ENCODE peak calls at places on chromosomes 13 and 19, in six cellular contexts. One of them, this sample, is unnamed.

GRCh38 chr13:20193142-20193923 is 595 bp upstream of the GJB2 start:
- DNase-seq in CD8-positive, alpha-beta T cell: no peak
- DNase-seq in fibroblast of lung: no peak
- DNase-seq in left lung: peak; percentile 72
- DNase-seq in uterus: no peak
- DNase-seq in heart left ventricle: no peak
- DNase-seq in this sample: no peak

GRCh38 chr19:1170938-1171754 is 2.9 kb downstream of the SBNO2 start:
- DNase-seq in CD8-positive, alpha-beta T cell: no peak
- DNase-seq in fibroblast of lung: no peak
- DNase-seq in left lung: peak; percentile 76
- DNase-seq in uterus: no peak
- DNase-seq in heart left ventricle: no peak
- DNase-seq in this sample: no peak

GRCh38 chr19:17504030-17504429 is 7.4 kb upstream of the PGLS start:
- DNase-seq in CD8-positive, alpha-beta T cell: no peak
- DNase-seq in fibroblast of lung: no peak
- DNase-seq in left lung: no peak
- DNase-seq in uterus: no peak
- DNase-seq in heart left ventricle: no peak
- DNase-seq in this sample: no peak

GRCh38 chr13:102117175-102117830 is 284.5 kb downstream of the FGF14 start:
- DNase-seq in CD8-positive, alpha-beta T cell: no peak
- DNase-seq in fibroblast of lung: no peak
- DNase-seq in left lung: no peak
- DNase-seq in uterus: no peak
- DNase-seq in heart left ventricle: no peak
- DNase-seq in this sample: no peak

GRCh38 chr13:42803563-42804212 is 22.3 kb downstream of the FAM216B start:
- DNase-seq in CD8-positive, alpha-beta T cell: no peak
- DNase-seq in fibroblast of lung: no peak
- DNase-seq in left lung: no peak
- DNase-seq in uterus: no peak
- DNase-seq in heart left ventricle: no peak
- DNase-seq in this sample: no peak

GRCh38 chr13:46495647-46496046 is 57.3 kb upstream of the LRCH1 start:
- DNase-seq in CD8-positive, alpha-beta T cell: no peak
- DNase-seq in fibroblast of lung: no peak
- DNase-seq in left lung: no peak
- DNase-seq in uterus: no peak
- DNase-seq in heart left ventricle: no peak
- DNase-seq in this sample: no peak

GRCh38 chr19:47786566-47786965 is 8.1 kb downstream of the SELENOW start:
- DNase-seq in CD8-positive, alpha-beta T cell: no peak
- DNase-seq in fibroblast of lung: no peak
- DNase-seq in left lung: no peak
- DNase-seq in uterus: no peak
- DNase-seq in heart left ventricle: no peak
- DNase-seq in this sample: no peak

GRCh38 chr19:726993-727956 is 18.5 kb downstream of the PALM start:
- DNase-seq in CD8-positive, alpha-beta T cell: no peak
- DNase-seq in fibroblast of lung: no peak
- DNase-seq in left lung: no peak
- DNase-seq in uterus: no peak
- DNase-seq in heart left ventricle: no peak
- DNase-seq in this sample: no peak

GRCh38 chr13:20191902-20192469 is 752 bp downstream of the GJB2 start:
- DNase-seq in CD8-positive, alpha-beta T cell: no peak
- DNase-seq in fibroblast of lung: peak; percentile 8
- DNase-seq in left lung: peak; percentile 60
- DNase-seq in uterus: no peak
- DNase-seq in heart left ventricle: no peak
- DNase-seq in this sample: no peak

GRCh38 chr19:18529782-18530181 is 7.9 kb upstream of the ELL start:
- DNase-seq in CD8-positive, alpha-beta T cell: no peak
- DNase-seq in fibroblast of lung: no peak
- DNase-seq in left lung: no peak
- DNase-seq in uterus: no peak
- DNase-seq in heart left ventricle: no peak
- DNase-seq in this sample: no peak

GRCh38 chr19:7975037-7975436 is 30.4 kb downstream of the ELAVL1 start:
- DNase-seq in CD8-positive, alpha-beta T cell: no peak
- DNase-seq in fibroblast of lung: no peak
- DNase-seq in left lung: peak; percentile 54
- DNase-seq in uterus: no peak
- DNase-seq in heart left ventricle: peak; percentile 64
- DNase-seq in this sample: peak; percentile 58

GRCh38 chr13:38685974-38686571 is 804 bp upstream of the FREM2 start:
- DNase-seq in CD8-positive, alpha-beta T cell: no peak
- DNase-seq in fibroblast of lung: peak; percentile 23
- DNase-seq in left lung: peak; percentile 66
- DNase-seq in uterus: no peak
- DNase-seq in heart left ventricle: no peak
- DNase-seq in this sample: no peak

GRCh38 chr19:18666784-18667183 is 16.7 kb upstream of the CRTC1 start:
- DNase-seq in CD8-positive, alpha-beta T cell: no peak
- DNase-seq in fibroblast of lung: no peak
- DNase-seq in left lung: no peak
- DNase-seq in uterus: no peak
- DNase-seq in heart left ventricle: no peak
- DNase-seq in this sample: no peak

GRCh38 chr19:572891-573825 is 762 bp downstream of the BSG start:
- DNase-seq in CD8-positive, alpha-beta T cell: no peak
- DNase-seq in fibroblast of lung: peak; percentile 45
- DNase-seq in left lung: peak; percentile 85
- DNase-seq in uterus: peak; percentile 58
- DNase-seq in heart left ventricle: peak; percentile 71
- DNase-seq in this sample: peak; percentile 43

GRCh38 chr13:23021921-23022320 is 158.9 kb upstream of the SGCG start:
- DNase-seq in CD8-positive, alpha-beta T cell: no peak
- DNase-seq in fibroblast of lung: no peak
- DNase-seq in left lung: no peak
- DNase-seq in uterus: no peak
- DNase-seq in heart left ventricle: no peak
- DNase-seq in this sample: no peak

GRCh38 chr19:48961051-48961649 is 4.0 kb upstream of the FTL start:
- DNase-seq in CD8-positive, alpha-beta T cell: no peak
- DNase-seq in fibroblast of lung: no peak
- DNase-seq in left lung: no peak
- DNase-seq in uterus: no peak
- DNase-seq in heart left ventricle: no peak
- DNase-seq in this sample: no peak

GRCh38 chr19:3697094-3697493 is 3.2 kb downstream of the PIP5K1C start:
- DNase-seq in CD8-positive, alpha-beta T cell: no peak
- DNase-seq in fibroblast of lung: no peak
- DNase-seq in left lung: no peak
- DNase-seq in uterus: no peak
- DNase-seq in heart left ventricle: no peak
- DNase-seq in this sample: no peak

GRCh38 chr13:40148103-40148502 is 492.6 kb downstream of the COG6 start:
- DNase-seq in CD8-positive, alpha-beta T cell: peak; percentile 33
- DNase-seq in fibroblast of lung: no peak
- DNase-seq in left lung: no peak
- DNase-seq in uterus: no peak
- DNase-seq in heart left ventricle: no peak
- DNase-seq in this sample: no peak

DNA sequence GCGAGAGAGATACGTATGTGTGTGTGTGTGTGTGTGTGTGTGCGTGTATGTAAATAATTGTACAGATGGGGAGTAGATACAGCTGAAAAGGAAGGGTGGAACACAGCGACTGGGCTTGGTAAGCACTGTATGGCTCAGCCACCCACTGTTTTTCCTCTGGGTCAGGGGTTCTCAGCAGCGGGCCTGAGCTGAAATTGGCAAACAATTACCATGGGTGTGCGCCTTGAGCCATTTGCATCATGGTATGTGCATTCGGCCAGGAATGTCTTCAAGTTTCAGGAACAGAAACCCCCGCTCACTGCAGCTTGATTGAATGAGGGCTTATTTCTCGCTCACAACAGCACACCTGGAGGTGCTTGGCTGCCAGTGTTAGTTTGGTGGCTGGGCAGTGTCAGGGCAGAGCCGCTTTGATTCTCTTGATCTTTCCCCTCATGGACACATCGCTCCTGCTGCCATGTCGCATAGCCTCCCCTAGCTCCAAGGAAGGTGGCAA is 126.7 kb downstream of the SIPA1L3 start:
- DNase-seq in CD8-positive, alpha-beta T cell: no peak
- DNase-seq in fibroblast of lung: peak; percentile 82
- DNase-seq in left lung: no peak
- DNase-seq in uterus: no peak
- DNase-seq in heart left ventricle: no peak
- DNase-seq in this sample: no peak
- H3K4me1 ChIP-seq in CD8-positive, alpha-beta T cell: no peaks in the 10 kb centered on the region
- H3K4me1 ChIP-seq in fibroblast of lung: peaks cover 12% of the 10 kb centered on the region
- H3K4me1 ChIP-seq in left lung: no peaks in the 10 kb centered on the region
- H3K4me1 ChIP-seq in uterus: peaks cover 3% of the 10 kb centered on the region
- H3K4me1 ChIP-seq in heart left ventricle: no peaks in the 10 kb centered on the region
- H3K4me1 ChIP-seq in this sample: peaks cover 24% of the 10 kb centered on the region

DNA sequence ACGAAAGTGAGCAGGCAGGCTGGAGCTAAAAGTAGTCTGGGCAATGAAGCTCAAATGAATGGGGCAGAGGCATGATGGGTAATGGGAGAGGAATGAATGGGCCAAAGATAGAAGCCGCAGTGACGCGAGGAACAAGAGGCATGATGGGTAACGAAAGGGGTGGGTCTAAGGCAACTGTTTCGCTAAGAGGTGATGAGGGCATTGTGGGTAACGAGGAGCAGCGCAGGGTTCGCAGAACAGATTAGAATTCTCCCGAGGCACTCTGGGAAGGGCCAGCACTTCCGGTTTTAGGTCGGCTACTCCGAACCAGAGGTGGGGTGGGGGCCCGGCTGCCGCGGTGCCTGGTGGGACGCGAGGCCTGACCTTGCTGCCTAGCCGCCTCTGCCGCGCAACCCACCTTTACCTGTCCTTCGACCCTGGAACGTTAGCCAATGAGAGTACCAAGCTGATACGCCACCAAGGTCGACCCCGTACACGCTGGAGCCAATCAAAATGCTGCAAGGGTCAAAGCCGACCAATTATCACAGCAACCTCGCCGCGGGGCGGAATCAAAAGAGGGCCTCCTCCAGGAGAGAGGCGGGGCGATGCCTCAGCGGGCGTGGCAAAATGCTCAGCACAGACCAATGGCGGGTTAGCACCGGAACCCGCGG is 563 bp upstream of the TOMM40 start:
- DNase-seq in CD8-positive, alpha-beta T cell: no peak
- DNase-seq in fibroblast of lung: peak; percentile 99
- DNase-seq in left lung: peak; percentile 97
- DNase-seq in uterus: peak; percentile 100
- DNase-seq in heart left ventricle: no peak
- DNase-seq in this sample: no peak
- H3K4me3 ChIP-seq in CD8-positive, alpha-beta T cell: peak overlapping the region; percentile 58
- H3K4me3 ChIP-seq in fibroblast of lung: peak overlapping the region; percentile 59
- H3K4me3 ChIP-seq in left lung: peak overlapping the region; percentile 80
- H3K4me3 ChIP-seq in uterus: peak overlapping the region; percentile 59
- H3K4me3 ChIP-seq in heart left ventricle: peak overlapping the region; percentile 70
- H3K4me3 ChIP-seq in this sample: peak overlapping the region; percentile 86

GRCh38 chr19:57167385-57167784 is at the start of gene DUXA:
- DNase-seq in CD8-positive, alpha-beta T cell: no peak
- DNase-seq in fibroblast of lung: no peak
- DNase-seq in left lung: no peak
- DNase-seq in uterus: no peak
- DNase-seq in heart left ventricle: no peak
- DNase-seq in this sample: no peak
- TF ChIP-seq CTCF in CD8-positive, alpha-beta T cell: no peak
- TF ChIP-seq CTCF in fibroblast of lung: no peak
- TF ChIP-seq CTCF in left lung: no peak
- TF ChIP-seq CTCF in uterus: no peak
- TF ChIP-seq CTCF in heart left ventricle: no peak
- TF ChIP-seq CTCF in this sample: no peak

DNA sequence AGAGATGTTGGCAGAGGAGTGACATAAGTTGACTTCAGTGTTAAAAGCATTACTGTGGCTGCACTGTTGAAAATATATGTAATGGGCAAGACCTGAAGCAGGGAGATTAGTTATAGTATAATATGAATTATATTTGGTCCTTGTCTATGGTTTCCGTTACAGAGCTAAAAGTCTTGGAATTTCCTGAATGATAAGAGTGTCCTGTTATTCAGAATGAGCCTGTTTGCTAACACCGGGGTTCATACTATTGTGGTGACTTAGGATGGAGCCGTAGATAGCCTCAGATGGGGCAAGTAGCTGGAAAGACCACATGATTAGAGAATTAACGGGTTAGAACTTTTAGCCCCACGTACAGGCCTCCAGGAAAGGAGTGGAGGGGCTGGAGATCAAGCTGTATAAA is 5.7 kb downstream of the USPL1 start:
- DNase-seq in CD8-positive, alpha-beta T cell: no peak
- DNase-seq in fibroblast of lung: peak; percentile 55
- DNase-seq in left lung: no peak
- DNase-seq in uterus: no peak
- DNase-seq in heart left ventricle: no peak
- DNase-seq in this sample: no peak
- H3K4me1 ChIP-seq in CD8-positive, alpha-beta T cell: peaks cover 34% of the 10 kb centered on the region
- H3K4me1 ChIP-seq in fibroblast of lung: no peaks in the 10 kb centered on the region
- H3K4me1 ChIP-seq in left lung: peaks cover 11% of the 10 kb centered on the region
- H3K4me1 ChIP-seq in uterus: no peaks in the 10 kb centered on the region
- H3K4me1 ChIP-seq in heart left ventricle: no peaks in the 10 kb centered on the region
- H3K4me1 ChIP-seq in this sample: peaks cover 41% of the 10 kb centered on the region

DNA sequence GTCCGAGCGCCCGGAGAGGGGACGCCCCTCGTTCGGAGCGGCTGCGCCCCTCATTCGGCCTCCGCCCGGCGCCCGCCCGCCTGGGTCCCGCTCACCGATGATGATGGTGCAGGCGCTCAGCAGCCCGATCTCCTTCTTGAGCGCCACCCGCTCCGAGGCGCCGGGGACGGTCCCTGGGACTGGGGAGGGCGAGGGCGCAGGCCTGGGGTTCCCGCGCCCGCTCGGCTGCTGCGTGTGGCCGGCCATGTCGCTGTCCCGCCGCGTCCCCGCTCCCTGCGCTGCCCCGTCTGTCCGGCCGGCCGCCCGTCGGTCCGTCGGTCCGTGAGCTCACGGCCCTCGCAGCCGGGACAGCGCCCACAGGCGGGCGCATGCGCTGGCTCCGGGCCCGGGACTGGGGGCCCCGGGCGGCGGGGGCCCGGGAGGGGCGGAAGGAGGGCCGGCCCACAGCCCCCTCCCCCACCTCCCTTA is at the start of gene SLC7A10:
- DNase-seq in CD8-positive, alpha-beta T cell: no peak
- DNase-seq in fibroblast of lung: no peak
- DNase-seq in left lung: peak; percentile 77
- DNase-seq in uterus: no peak
- DNase-seq in heart left ventricle: no peak
- DNase-seq in this sample: no peak
- H3K4me3 ChIP-seq in CD8-positive, alpha-beta T cell: peak within 1 kb of the TSS; percentile 35
- H3K4me3 ChIP-seq in fibroblast of lung: no peak within 1 kb of the TSS
- H3K4me3 ChIP-seq in left lung: peak within 1 kb of the TSS; percentile 40
- H3K4me3 ChIP-seq in uterus: no peak within 1 kb of the TSS
- H3K4me3 ChIP-seq in heart left ventricle: no peak within 1 kb of the TSS
- H3K4me3 ChIP-seq in this sample: peak within 1 kb of the TSS; percentile 41

This sample was measured in left ventricle myocardium inferior.